ENCODE peak calls at places on chromosomes 7 and 10, in four cellular contexts. U is lower lobe of right lung, C is epithelial cell of esophagus, B is T-cell. N is an unnamed sample.

GRCh38 chr10:112843623-112844022 is 106.4 kb upstream of the TCF7L2 start:
- DNase-seq in U (no peak), C (no peak), B (no peak), N (no peak)

GRCh38 chr7:102412548-102412947 is 16.4 kb downstream of the PRKRIP1 start:
- DNase-seq in U (no peak), C (peak; percentile 37), B (peak; percentile 56), N (peak; percentile 44)

GRCh38 chr7:69864283-69864682 is 266.0 kb downstream of the AUTS2 start:
- DNase-seq in U (no peak), C (no peak), B (no peak), N (no peak)

GRCh38 chr7:157273208-157274202 is 63.3 kb upstream of the DNAJB6 start:
- DNase-seq in U (peak; percentile 82), C (peak; percentile 70), B (peak; percentile 60), N (peak; percentile 26)

GRCh38 chr10:112379635-112380296 is 5.8 kb downstream of the ACSL5 start:
- DNase-seq in U (no peak), C (no peak), B (no peak), N (no peak)

GRCh38 chr7:159112136-159113011 is 32.3 kb downstream of the VIPR2 start:
- DNase-seq in U (no peak), C (no peak), B (peak; percentile 11), N (no peak)

GRCh38 chr7:138981332-138982203 is at the start of gene KIAA1549:
- DNase-seq in U (peak; percentile 78), C (peak; percentile 76), B (peak; percentile 61), N (peak; percentile 14)

GRCh38 chr10:125878957-125879835 is 1.9 kb downstream of the DHX32 start:
- DNase-seq in U (no peak), C (peak; percentile 91), B (no peak), N (no peak)

GRCh38 chr10:12841426-12841825 is 160.1 kb downstream of the CCDC3 start:
- DNase-seq in U (no peak), C (no peak), B (no peak), N (no peak)

GRCh38 chr10:118642228-118642627 is 46.8 kb upstream of the PRLHR start:
- DNase-seq in U (no peak), C (no peak), B (no peak), N (no peak)

GRCh38 chr7:77680266-77680665 is 16.0 kb upstream of the RSBN1L start:
- DNase-seq in U (no peak), C (no peak), B (no peak), N (no peak)

GRCh38 chr7:725223-726005 is 1.1 kb upstream of the DNAAF5 start:
- DNase-seq in U (no peak), C (peak; percentile 79), B (no peak), N (no peak)

GRCh38 chr7:85154282-85154937 is 32.4 kb downstream of the SEMA3D start:
- DNase-seq in U (no peak), C (peak; percentile 22), B (no peak), N (no peak)

GRCh38 chr10:86377797-86378146 is 11.2 kb upstream of the GRID1 start:
- DNase-seq in U (no peak), C (no peak), B (no peak), N (no peak)

GRCh38 chr7:21960922-21961321 is 15.2 kb upstream of the CDCA7L start:
- DNase-seq in U (no peak), C (peak; percentile 77), B (no peak), N (no peak)

GRCh38 chr10:66180651-66181318 is 745.1 kb upstream of the LRRTM3 start:
- DNase-seq in U (no peak), C (peak; percentile 65), B (no peak), N (no peak)

GRCh38 chr10:184911-185310 is 49.7 kb downstream of the ZMYND11 start:
- DNase-seq in U (no peak), C (peak; percentile 5), B (no peak), N (no peak)

GRCh38 chr10:110860576-110861241 is 11.0 kb upstream of the PDCD4 start:
- DNase-seq in U (no peak), C (peak; percentile 74), B (peak; percentile 63), N (peak; percentile 11)

GRCh38 chr7:90756366-90756765 is 160.2 kb downstream of the CDK14 start:
- DNase-seq in U (no peak), C (no peak), B (no peak), N (no peak)

GRCh38 chr7:77887567-77887966 is 89.0 kb downstream of the PHTF2 start:
- DNase-seq in U (no peak), C (peak; percentile 68), B (no peak), N (no peak)

GRCh38 chr7:54841772-54842707 is 83.0 kb upstream of the SEC61G start:
- DNase-seq in U (peak; percentile 54), C (peak; percentile 29), B (no peak), N (no peak)

GRCh38 chr10:78621183-78621789 is 447.5 kb upstream of the ZMIZ1 start:
- DNase-seq in U (no peak), C (no peak), B (no peak), N (no peak)